ENCODE peak calls at places on chromosomes 16 and 17, in four cellular contexts. One of them, this sample, is unnamed.

GRCh38 chr17:76935331-76935730 is 67.1 kb downstream of the MGAT5B start:
- DNase-seq in DMS153: no peak
- DNase-seq in ELR: peak
- DNase-seq in SW 1271: no peak
- DNase-seq in this sample: no peak

GRCh38 chr17:40075216-40076100 is 12.7 kb downstream of the THRA start:
- DNase-seq in DMS153: peak
- DNase-seq in ELR: peak
- DNase-seq in SW 1271: no peak
- DNase-seq in this sample: peak

GRCh38 chr17:4420692-4421131 is 13.0 kb upstream of the SPNS3 start:
- DNase-seq in DMS153: peak
- DNase-seq in ELR: peak
- DNase-seq in SW 1271: no peak
- DNase-seq in this sample: no peak

GRCh38 chr17:46832945-46833839 is 14.7 kb upstream of the WNT3 start:
- DNase-seq in DMS153: no peak
- DNase-seq in ELR: peak
- DNase-seq in SW 1271: no peak
- DNase-seq in this sample: no peak

GRCh38 chr16:55010492-55011260 is 80.0 kb downstream of the IRX5 start:
- DNase-seq in DMS153: no peak
- DNase-seq in ELR: no peak
- DNase-seq in SW 1271: no peak
- DNase-seq in this sample: no peak

GRCh38 chr17:35235289-35235688 is 7.6 kb upstream of the SLFN5 start:
- DNase-seq in DMS153: no peak
- DNase-seq in ELR: no peak
- DNase-seq in SW 1271: no peak
- DNase-seq in this sample: no peak

GRCh38 chr16:74874912-74875311 is 100.3 kb upstream of the FA2H start:
- DNase-seq in DMS153: no peak
- DNase-seq in ELR: no peak
- DNase-seq in SW 1271: no peak
- DNase-seq in this sample: no peak

GRCh38 chr17:77233635-77234334 is 93.0 kb downstream of the SEC14L1 start:
- DNase-seq in DMS153: no peak
- DNase-seq in ELR: peak
- DNase-seq in SW 1271: no peak
- DNase-seq in this sample: no peak

GRCh38 chr16:58462089-58462488 is 37.9 kb upstream of the NDRG4 start:
- DNase-seq in DMS153: no peak
- DNase-seq in ELR: no peak
- DNase-seq in SW 1271: no peak
- DNase-seq in this sample: no peak

This sample was measured in kidney.